ENCODE peak calls at places on chromosomes 7 and 10, in six cellular contexts. Y is posterior vena cava; P is MCF 10A; X is T-cell; B is stimulated activated CD8-positive, alpha-beta memory T cell treated with anti-CD3 and anti-CD28 coated beads, Interleukin-7, amount 100 ng/mL, for 48 hours; I is GM06990. Z is an unnamed sample.

GRCh38 chr7:70047891-70048448 is 449.7 kb downstream of the AUTS2 start:
- DNase-seq in Y (no peak), P (no peak), X (no peak), B (no peak), I (no peak), Z (no peak)

GRCh38 chr7:136976504-136977251 is 108.2 kb downstream of the CHRM2 start:
- DNase-seq in Y (no peak), P (no peak), X (no peak), B (no peak), I (no peak), Z (no peak)

GRCh38 chr10:132880148-132880981 is 62.0 kb downstream of the CFAP46 start:
- DNase-seq in Y (peak; percentile 72), P (no peak), X (no peak), B (no peak), I (no peak), Z (no peak)

GRCh38 chr10:51073461-51074237 is 638 bp upstream of the PRKG1 start:
- DNase-seq in Y (no peak), P (no peak), X (no peak), B (no peak), I (peak; percentile 3), Z (no peak)

GRCh38 chr10:70923696-70924095 is 35.3 kb upstream of the PCBD1 start:
- DNase-seq in Y (no peak), P (no peak), X (no peak), B (no peak), I (no peak), Z (no peak)

GRCh38 chr10:18343573-18343972 is 203.3 kb downstream of the CACNB2 start:
- DNase-seq in Y (no peak), P (no peak), X (no peak), B (no peak), I (no peak), Z (no peak)

GRCh38 chr7:131105294-131105802 is 222.3 kb upstream of the MKLN1 start:
- DNase-seq in Y (no peak), P (peak; percentile 28), X (no peak), B (no peak), I (no peak), Z (peak; percentile 43)

GRCh38 chr7:94008537-94008936 is 4.4 kb upstream of the BET1 start:
- DNase-seq in Y (no peak), P (peak; percentile 40), X (no peak), B (no peak), I (no peak), Z (no peak)

GRCh38 chr10:3924344-3924743 is 139.3 kb upstream of the KLF6 start:
- DNase-seq in Y (no peak), P (peak; percentile 73), X (no peak), B (no peak), I (no peak), Z (no peak)

GRCh38 chr7:142913051-142913450 is 20.5 kb downstream of the TRPV5 start:
- DNase-seq in Y (no peak), P (no peak), X (no peak), B (no peak), I (no peak), Z (no peak)

GRCh38 chr7:130758429-130759056 is 24.5 kb upstream of the KLF14 start:
- DNase-seq in Y (no peak), P (peak; percentile 57), X (no peak), B (no peak), I (no peak), Z (no peak)

GRCh38 chr10:14397069-14397468 is 66.3 kb upstream of the FRMD4A start:
- DNase-seq in Y (peak; percentile 90), P (peak; percentile 79), X (no peak), B (no peak), I (no peak), Z (no peak)

GRCh38 chr7:19698331-19698730 is 10.5 kb downstream of the POLR1F start:
- DNase-seq in Y (no peak), P (no peak), X (no peak), B (no peak), I (no peak), Z (no peak)

GRCh38 chr10:70331486-70332268 is 47.9 kb upstream of the NPFFR1 start:
- DNase-seq in Y (peak; percentile 76), P (peak; percentile 98), X (peak; percentile 14), B (no peak), I (peak; percentile 77), Z (no peak)

GRCh38 chr10:38184477-38184876 is 90.3 kb downstream of the ZNF37A start:
- DNase-seq in Y (no peak), P (no peak), X (no peak), B (no peak), I (no peak), Z (no peak)

GRCh38 chr7:104723001-104723400 is 291.0 kb upstream of the KMT2E start:
- DNase-seq in Y (no peak), P (no peak), X (no peak), B (no peak), I (no peak), Z (no peak)

GRCh38 chr10:19168584-19168983 is 120.0 kb downstream of the MALRD1 start:
- DNase-seq in Y (no peak), P (peak; percentile 12), X (no peak), B (no peak), I (no peak), Z (no peak)

GRCh38 chr10:26759008-26759407 is 61.5 kb downstream of the PDSS1 start:
- DNase-seq in Y (no peak), P (no peak), X (no peak), B (no peak), I (no peak), Z (no peak)

GRCh38 chr7:80703272-80703671 is 64.8 kb downstream of the CD36 start:
- DNase-seq in Y (no peak), P (no peak), X (no peak), B (no peak), I (no peak), Z (no peak)

GRCh38 chr7:23593706-23594105 is 3.5 kb upstream of the CCDC126 start:
- DNase-seq in Y (no peak), P (no peak), X (no peak), B (no peak), I (peak; percentile 49), Z (no peak)

GRCh38 chr7:26399309-26399610 is 107.6 kb downstream of the SNX10 start:
- DNase-seq in Y (no peak), P (peak; percentile 37), X (no peak), B (no peak), I (no peak), Z (no peak)

GRCh38 chr10:47190802-47191450 is 109.1 kb upstream of the GDF10 start:
- DNase-seq in Y (no peak), P (no peak), X (no peak), B (no peak), I (no peak), Z (no peak)

GRCh38 chr10:97882142-97883091 is 32.8 kb downstream of the GOLGA7B start:
- DNase-seq in Y (peak; percentile 66), P (peak; percentile 98), X (no peak), B (peak; percentile 16), I (no peak), Z (no peak)

GRCh38 chr10:48600645-48601505 is 4.0 kb downstream of the ARHGAP22 start:
- DNase-seq in Y (no peak), P (no peak), X (no peak), B (no peak), I (no peak), Z (no peak)

GRCh38 chr7:88546808-88547207 is 212.7 kb upstream of the ZNF804B start:
- DNase-seq in Y (no peak), P (peak; percentile 63), X (no peak), B (peak; percentile 11), I (no peak), Z (peak; percentile 46)

GRCh38 chr7:88480901-88481300 is 174.2 kb upstream of the STEAP4 start:
- DNase-seq in Y (no peak), P (no peak), X (no peak), B (no peak), I (no peak), Z (no peak)

GRCh38 chr7:136074840-136075239 is 97.7 kb upstream of the MTPN start:
- DNase-seq in Y (no peak), P (peak; percentile 4), X (no peak), B (no peak), I (no peak), Z (no peak)

GRCh38 chr10:126171555-126171954 is 216.7 kb downstream of the ADAM12 start:
- DNase-seq in Y (no peak), P (no peak), X (no peak), B (no peak), I (no peak), Z (no peak)

GRCh38 chr7:135774284-135774683 is 25.7 kb upstream of the FAM180A start:
- DNase-seq in Y (no peak), P (no peak), X (no peak), B (no peak), I (no peak), Z (no peak)

GRCh38 chr10:48306870-48307531 is 524 bp downstream of the MAPK8 start:
- DNase-seq in Y (no peak), P (peak; percentile 25), X (peak; percentile 72), B (peak; percentile 26), I (no peak), Z (peak; percentile 42)

GRCh38 chr7:4682621-4683042 is 537 bp downstream of the FOXK1 start:
- DNase-seq in Y (peak; percentile 88), P (peak; percentile 47), X (peak; percentile 33), B (peak; percentile 23), I (peak; percentile 58), Z (peak; percentile 41)